ENCODE peak calls at places on chromosomes 2 and 18, in five cellular contexts. One of them, this sample, is unnamed.

GRCh38 chr2:141393214-141393545 is 737.6 kb downstream of the LRP1B start:
- DNase-seq in ovary: no peak
- DNase-seq in body of pancreas: no peak
- DNase-seq in tibial nerve: no peak
- DNase-seq in uterus: no peak
- DNase-seq in this sample: no peak

GRCh38 chr2:7673843-7674242 is 756.6 kb downstream of the RNF144A start:
- DNase-seq in ovary: no peak
- DNase-seq in body of pancreas: no peak
- DNase-seq in tibial nerve: no peak
- DNase-seq in uterus: no peak
- DNase-seq in this sample: no peak

GRCh38 chr2:20040489-20041172 is 10.8 kb downstream of the LAPTM4A start:
- DNase-seq in ovary: no peak
- DNase-seq in body of pancreas: no peak
- DNase-seq in tibial nerve: no peak
- DNase-seq in uterus: no peak
- DNase-seq in this sample: no peak

GRCh38 chr18:78903436-78904178 is 76.0 kb upstream of the SALL3 start:
- DNase-seq in ovary: no peak
- DNase-seq in body of pancreas: no peak
- DNase-seq in tibial nerve: no peak
- DNase-seq in uterus: no peak
- DNase-seq in this sample: no peak

GRCh38 chr18:54580202-54580729 is 10.8 kb upstream of the DYNAP start:
- DNase-seq in ovary: no peak
- DNase-seq in body of pancreas: no peak
- DNase-seq in tibial nerve: no peak
- DNase-seq in uterus: no peak
- DNase-seq in this sample: no peak

GRCh38 chr2:149017116-149017985 is 21.1 kb upstream of the LYPD6B start:
- DNase-seq in ovary: peak; percentile 72
- DNase-seq in body of pancreas: peak; percentile 86
- DNase-seq in tibial nerve: peak; percentile 91
- DNase-seq in uterus: peak; percentile 72
- DNase-seq in this sample: peak; percentile 81

GRCh38 chr18:58716046-58716766 is 44.9 kb downstream of the MALT1 start:
- DNase-seq in ovary: no peak
- DNase-seq in body of pancreas: no peak
- DNase-seq in tibial nerve: no peak
- DNase-seq in uterus: no peak
- DNase-seq in this sample: no peak

GRCh38 chr2:68365087-68365486 is at the start of gene PLEK:
- DNase-seq in ovary: no peak
- DNase-seq in body of pancreas: peak; percentile 14
- DNase-seq in tibial nerve: peak; percentile 61
- DNase-seq in uterus: no peak
- DNase-seq in this sample: no peak

GRCh38 chr2:46504221-46504620 is 24.9 kb downstream of the TMEM247 start:
- DNase-seq in ovary: no peak
- DNase-seq in body of pancreas: no peak
- DNase-seq in tibial nerve: no peak
- DNase-seq in uterus: no peak
- DNase-seq in this sample: no peak

GRCh38 chr2:37324536-37324785 is 172 bp downstream of the PRKD3 start:
- DNase-seq in ovary: peak; percentile 90
- DNase-seq in body of pancreas: peak; percentile 80
- DNase-seq in tibial nerve: peak; percentile 70
- DNase-seq in uterus: peak; percentile 86
- DNase-seq in this sample: peak; percentile 75

GRCh38 chr18:22471546-22472131 is 53.9 kb upstream of the CTAGE1 start:
- DNase-seq in ovary: no peak
- DNase-seq in body of pancreas: peak; percentile 36
- DNase-seq in tibial nerve: no peak
- DNase-seq in uterus: no peak
- DNase-seq in this sample: no peak

GRCh38 chr2:180523629-180524340 is 456.6 kb upstream of the UBE2E3 start:
- DNase-seq in ovary: no peak
- DNase-seq in body of pancreas: no peak
- DNase-seq in tibial nerve: no peak
- DNase-seq in uterus: no peak
- DNase-seq in this sample: no peak

GRCh38 chr2:178891265-178891958 is 84.2 kb upstream of the TTN start:
- DNase-seq in ovary: no peak
- DNase-seq in body of pancreas: peak; percentile 68
- DNase-seq in tibial nerve: peak; percentile 93
- DNase-seq in uterus: peak; percentile 57
- DNase-seq in this sample: peak; percentile 61

GRCh38 chr2:235283246-235283645 is 210.6 kb upstream of the AGAP1 start:
- DNase-seq in ovary: no peak
- DNase-seq in body of pancreas: no peak
- DNase-seq in tibial nerve: no peak
- DNase-seq in uterus: no peak
- DNase-seq in this sample: no peak

GRCh38 chr18:23141022-23141999 is 6.0 kb downstream of the CABLES1 start:
- DNase-seq in ovary: peak; percentile 46
- DNase-seq in body of pancreas: peak; percentile 52
- DNase-seq in tibial nerve: peak; percentile 42
- DNase-seq in uterus: peak; percentile 40
- DNase-seq in this sample: no peak

GRCh38 chr2:69291004-69291650 is 95.9 kb downstream of the GFPT1 start:
- DNase-seq in ovary: no peak
- DNase-seq in body of pancreas: no peak
- DNase-seq in tibial nerve: peak; percentile 60
- DNase-seq in uterus: peak; percentile 68
- DNase-seq in this sample: no peak

GRCh38 chr2:17626986-17627385 is 86.5 kb downstream of the VSNL1 start:
- DNase-seq in ovary: no peak
- DNase-seq in body of pancreas: no peak
- DNase-seq in tibial nerve: no peak
- DNase-seq in uterus: no peak
- DNase-seq in this sample: no peak

GRCh38 chr18:64295839-64296238 is 147.0 kb upstream of the LINC00305 start:
- DNase-seq in ovary: no peak
- DNase-seq in body of pancreas: no peak
- DNase-seq in tibial nerve: no peak
- DNase-seq in uterus: no peak
- DNase-seq in this sample: no peak

DNA sequence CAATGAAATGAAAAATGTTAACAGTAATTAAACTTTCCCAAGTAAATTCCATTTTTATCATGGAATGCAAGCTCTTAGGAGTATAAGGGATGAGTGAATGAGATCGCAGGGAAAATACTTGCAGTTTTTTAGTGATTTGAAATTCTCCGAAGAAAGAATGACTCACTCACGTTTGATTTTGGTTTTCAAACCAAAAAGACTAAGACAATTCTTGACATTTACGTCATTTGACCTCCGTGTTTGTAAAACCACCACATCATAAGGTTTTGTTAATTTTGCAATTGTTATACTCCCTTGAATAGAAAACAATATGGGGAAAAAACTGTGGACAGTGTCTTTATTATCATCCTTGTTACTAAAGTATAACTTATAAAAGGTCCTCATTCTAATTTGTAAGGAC is 29.4 kb downstream of the COL4A4 start:
- DNase-seq in ovary: no peak
- DNase-seq in body of pancreas: no peak
- DNase-seq in tibial nerve: no peak
- DNase-seq in uterus: no peak
- DNase-seq in this sample: no peak
- TF ChIP-seq POLR2A in ovary: no peak
- TF ChIP-seq POLR2A in body of pancreas: no peak
- TF ChIP-seq POLR2A in tibial nerve: no peak
- TF ChIP-seq POLR2A in uterus: no peak
- TF ChIP-seq POLR2A in this sample: no peak

GRCh38 chr2:214699236-214699635 is 110.2 kb downstream of the BARD1 start:
- DNase-seq in ovary: no peak
- DNase-seq in body of pancreas: no peak
- DNase-seq in tibial nerve: no peak
- DNase-seq in uterus: no peak
- DNase-seq in this sample: no peak
- H3K27ac ChIP-seq in ovary: no peak overlapping the region
- H3K27ac ChIP-seq in body of pancreas: no peak overlapping the region
- H3K27ac ChIP-seq in tibial nerve: no peak overlapping the region
- H3K27ac ChIP-seq in uterus: no peak overlapping the region
- H3K27ac ChIP-seq in this sample: no peak overlapping the region

GRCh38 chr2:188426121-188426520 is 134.4 kb downstream of the GULP1 start:
- DNase-seq in ovary: no peak
- DNase-seq in body of pancreas: no peak
- DNase-seq in tibial nerve: no peak
- DNase-seq in uterus: no peak
- DNase-seq in this sample: no peak
- H3K4me3 ChIP-seq in ovary: no peak overlapping the region
- H3K4me3 ChIP-seq in body of pancreas: no peak overlapping the region
- H3K4me3 ChIP-seq in tibial nerve: no peak overlapping the region
- H3K4me3 ChIP-seq in uterus: no peak overlapping the region
- H3K4me3 ChIP-seq in this sample: no peak overlapping the region

DNA sequence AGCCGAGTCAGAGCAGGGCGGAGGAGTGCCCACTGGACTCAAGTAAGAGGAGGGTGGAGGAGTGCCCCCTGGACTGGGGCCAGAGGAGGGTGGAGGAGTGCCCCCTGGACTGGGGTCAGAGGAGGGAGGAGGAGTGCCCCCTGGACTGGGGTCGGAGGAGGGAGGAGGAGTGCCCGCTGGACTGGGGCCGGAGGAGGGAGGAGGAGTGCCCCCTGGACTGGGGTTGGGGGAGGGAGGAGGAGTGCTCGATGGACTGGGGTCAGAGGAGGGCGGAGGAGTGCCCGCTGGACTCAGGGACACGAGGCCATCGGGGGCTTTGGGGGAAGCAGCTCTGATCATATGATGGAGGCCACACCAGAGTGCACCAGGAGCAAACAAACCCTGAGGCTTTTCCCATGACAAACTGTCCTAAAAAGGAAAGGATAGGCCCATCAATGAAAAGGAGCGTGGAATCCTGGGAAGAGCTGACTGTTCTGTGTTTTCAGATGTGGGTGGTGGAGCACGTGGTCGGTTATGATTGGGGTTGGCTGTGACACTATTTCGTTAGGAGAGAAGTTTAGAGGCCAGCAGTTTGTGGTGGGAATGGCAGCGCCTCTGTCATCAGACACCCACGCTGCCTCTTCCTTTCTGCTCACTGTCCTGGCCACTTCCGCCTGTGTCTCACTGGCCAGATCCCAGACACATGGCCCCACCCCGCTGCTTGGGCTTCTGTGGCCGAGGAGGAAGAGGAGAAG is 24.5 kb upstream of the HPCAL1 start:
- DNase-seq in ovary: peak; percentile 70
- DNase-seq in body of pancreas: peak; percentile 44
- DNase-seq in tibial nerve: peak; percentile 55
- DNase-seq in uterus: peak; percentile 83
- DNase-seq in this sample: no peak
- TF ChIP-seq POLR2A in ovary: no peak
- TF ChIP-seq POLR2A in body of pancreas: no peak
- TF ChIP-seq POLR2A in tibial nerve: peak; percentile 19
- TF ChIP-seq POLR2A in uterus: no peak
- TF ChIP-seq POLR2A in this sample: no peak

GRCh38 chr18:49755489-49755888 is 57.8 kb downstream of the ACAA2 start:
- DNase-seq in ovary: no peak
- DNase-seq in body of pancreas: no peak
- DNase-seq in tibial nerve: no peak
- DNase-seq in uterus: no peak
- DNase-seq in this sample: no peak

GRCh38 chr18:49756135-49756534 is 57.2 kb downstream of the ACAA2 start:
- DNase-seq in ovary: no peak
- DNase-seq in body of pancreas: no peak
- DNase-seq in tibial nerve: no peak
- DNase-seq in uterus: no peak
- DNase-seq in this sample: no peak

GRCh38 chr18:49753643-49754042 is 59.7 kb downstream of the ACAA2 start:
- DNase-seq in ovary: no peak
- DNase-seq in body of pancreas: no peak
- DNase-seq in tibial nerve: no peak
- DNase-seq in uterus: no peak
- DNase-seq in this sample: no peak

GRCh38 chr18:49756671-49757362 is 56.5 kb downstream of the ACAA2 start:
- DNase-seq in ovary: no peak
- DNase-seq in body of pancreas: no peak
- DNase-seq in tibial nerve: no peak
- DNase-seq in uterus: no peak
- DNase-seq in this sample: no peak

GRCh38 chr18:49754866-49755265 is 58.5 kb downstream of the ACAA2 start:
- DNase-seq in ovary: no peak
- DNase-seq in body of pancreas: no peak
- DNase-seq in tibial nerve: no peak
- DNase-seq in uterus: no peak
- DNase-seq in this sample: no peak
- H3K27ac ChIP-seq in ovary: no peak overlapping the region
- H3K27ac ChIP-seq in body of pancreas: no peak overlapping the region
- H3K27ac ChIP-seq in tibial nerve: no peak overlapping the region
- H3K27ac ChIP-seq in uterus: no peak overlapping the region
- H3K27ac ChIP-seq in this sample: no peak overlapping the region

This sample was measured in prostate gland.